ENCODE peak calls at places on chromosomes 6 and 20, in six cellular contexts. S is neuronal stem cell, A is IMR-90, Y is H1, T is trophoblast cell, I is mesenchymal stem cell. Z is an unnamed sample. For H3K4me1, the result is how much of the 10 kb centered on the place peaks cover.

GRCh38 chr6:17877196-17877889 is 110.1 kb downstream of the KIF13A start:
- DNase-seq in Y (no peak), A (peak), S (no peak), T (no peak), I (no peak), Z (no peak)

GRCh38 chr20:40710608-40711007 is 21.6 kb upstream of the MAFB start:
- DNase-seq in T (no peak), A (no peak), Y (no peak), S (no peak), I (no peak), Z (peak)

GRCh38 chr20:2101057-2101934 is at the start of gene STK35:
- DNase-seq in S (no peak), T (peak), A (no peak), I (no peak), Y (no peak), Z (peak)

GRCh38 chr6:53318429-53318828 is 30.3 kb downstream of the ELOVL5 start:
- DNase-seq in Y (no peak), T (no peak), S (no peak), I (no peak), A (no peak), Z (no peak)

GRCh38 chr20:18737140-18737539 is 76.4 kb upstream of the SCP2D1 start:
- DNase-seq in T (no peak), I (no peak), S (no peak), A (no peak), Y (no peak), Z (no peak)

GRCh38 chr6:29723666-29724588 is 693 bp downstream of the HLA-F start:
- DNase-seq in I (no peak), Y (no peak), T (peak), S (no peak), A (no peak), Z (peak)

GRCh38 chr6:56840467-56841371 is 114.2 kb upstream of the BEND6 start:
- DNase-seq in Y (no peak), A (peak), T (peak), S (no peak), I (peak), Z (no peak)

GRCh38 chr20:57131601-57132391 is 134.6 kb downstream of the BMP7 start:
- DNase-seq in T (no peak), Y (no peak), S (no peak), I (no peak), A (no peak), Z (no peak)

GRCh38 chr6:21603516-21603952 is 10.0 kb downstream of the SOX4 start:
- DNase-seq in A (no peak), Y (no peak), S (no peak), T (no peak), I (no peak), Z (no peak)

GRCh38 chr20:19688031-19688806 is 69.8 kb upstream of the RIN2 start:
- DNase-seq in T (peak), S (no peak), A (peak), I (peak), Y (peak), Z (peak)

GRCh38 chr6:228881-229651 is 63.2 kb upstream of the DUSP22 start:
- DNase-seq in Y (no peak), T (no peak), A (no peak), I (no peak), S (no peak), Z (no peak)

GRCh38 chr20:63177134-63177784 is 38.7 kb downstream of the YTHDF1 start:
- DNase-seq in A (no peak), T (no peak), I (no peak), S (peak), Y (no peak), Z (no peak)

GRCh38 chr20:57109151-57109953 is 157.1 kb downstream of the BMP7 start:
- DNase-seq in A (no peak), T (no peak), Y (no peak), I (no peak), S (no peak), Z (no peak)

GRCh38 chr6:155412335-155412734 is 43.3 kb downstream of the NOX3 start:
- DNase-seq in Y (no peak), S (no peak), I (peak), T (no peak), A (peak), Z (no peak)

GRCh38 chr20:36261389-36262105 is 25.3 kb downstream of the AAR2 start:
- DNase-seq in Y (no peak), A (no peak), S (no peak), I (no peak), T (peak), Z (no peak)

GRCh38 chr6:128118401-128118800 is 217.5 kb upstream of the THEMIS start:
- DNase-seq in T (peak), Y (no peak), A (peak), I (peak), S (no peak), Z (no peak)

GRCh38 chr20:46388945-46389344 is 17.5 kb downstream of the ELMO2 start:
- DNase-seq in T (no peak), S (no peak), Y (no peak), A (no peak), I (no peak), Z (no peak)

GRCh38 chr20:8305449-8305978 is 173.4 kb downstream of the PLCB1 start:
- DNase-seq in Y (peak), I (peak), T (peak), S (peak), A (peak), Z (peak)

GRCh38 chr6:159984268-159984786 is 15.4 kb downstream of the IGF2R start:
- DNase-seq in S (no peak), I (peak), A (peak), T (peak), Y (no peak), Z (no peak)

GRCh38 chr20:62611794-62612193 is 30.5 kb upstream of the SLCO4A1 start:
- DNase-seq in Y (no peak), I (no peak), T (no peak), S (no peak), A (no peak), Z (no peak)

GRCh38 chr6:130296854-130297253 is 69.0 kb upstream of the TMEM200A start:
- DNase-seq in A (no peak), Y (no peak), I (no peak), T (no peak), S (no peak), Z (no peak)

GRCh38 chr6:152356659-152357058 is 280.5 kb downstream of the SYNE1 start:
- DNase-seq in I (peak), S (no peak), A (peak), T (peak), Y (no peak), Z (no peak)

GRCh38 chr6:154297711-154298110 is 58.9 kb downstream of the IPCEF1 start:
- DNase-seq in I (peak), A (no peak), Y (no peak), S (no peak), T (peak), Z (no peak)
- H3K4me1 ChIP-seq in I (under half), A (under half), Y (under half), S (under half), T (under half), Z (under half)

GRCh38 chr6:25508051-25508450 is 144.0 kb upstream of the SCGN start:
- DNase-seq in I (no peak), S (no peak), A (no peak), Y (no peak), T (no peak), Z (no peak)

GRCh38 chr6:25506020-25506419 is 146.0 kb upstream of the SCGN start:
- DNase-seq in Y (no peak), S (no peak), A (no peak), I (no peak), T (no peak), Z (no peak)

GRCh38 chr6:25512560-25512959 is 139.5 kb upstream of the SCGN start:
- DNase-seq in I (no peak), T (no peak), A (no peak), Y (no peak), S (no peak), Z (no peak)

DNA sequence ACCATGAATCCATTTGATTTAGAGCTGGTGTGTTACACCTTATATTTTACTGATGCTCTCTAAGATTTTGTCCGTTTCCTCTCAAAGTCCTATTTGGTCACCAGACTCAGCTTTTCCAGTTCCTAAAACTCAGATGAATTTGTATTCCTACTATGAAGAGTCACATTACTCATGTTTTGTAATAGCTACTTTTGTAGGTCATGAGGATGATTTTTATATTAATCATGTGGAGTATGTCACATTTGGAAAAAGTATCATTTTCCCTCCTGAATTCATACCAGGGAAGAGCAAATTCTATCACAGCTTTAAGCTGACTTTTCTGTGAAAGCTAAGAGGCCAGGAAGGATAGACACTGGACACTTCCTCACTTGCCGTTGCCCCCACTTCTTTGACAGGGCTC is 140.6 kb upstream of the SCGN start:
- DNase-seq in A (no peak), S (no peak), I (no peak), Y (no peak), T (no peak), Z (no peak)
- H3K27ac ChIP-seq in A (no peak), S (no peak), I (no peak), Y (no peak), T (no peak), Z (no peak)

DNA sequence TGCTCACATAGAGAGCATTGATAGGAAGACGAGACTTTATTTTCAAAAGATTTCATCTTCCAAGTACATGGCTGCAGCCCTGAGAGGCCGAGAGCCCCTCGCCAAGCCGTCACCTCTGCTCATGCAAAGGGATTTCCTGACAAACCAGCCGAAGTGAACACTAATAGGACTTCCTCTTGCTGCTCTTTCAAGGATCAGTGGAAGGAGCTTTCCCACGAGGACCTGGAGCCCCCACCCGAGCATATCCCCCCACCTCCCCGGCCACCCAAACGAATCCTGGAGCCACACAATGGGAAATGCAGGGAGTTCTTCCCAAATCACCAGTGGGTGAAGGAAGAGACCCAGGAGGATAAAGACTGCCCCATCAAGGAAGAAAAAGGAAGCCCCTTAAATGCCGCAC is 69.3 kb downstream of the PTPN1 start:
- DNase-seq in A (no peak), Y (no peak), T (no peak), S (no peak), I (no peak), Z (no peak)
- H3K14ac ChIP-seq in A (no peak), Y (no peak), T (no peak), S (no peak), I (no peak), Z (no peak)

GRCh38 chr6:158051968-158052367 is 70.3 kb downstream of the SYNJ2 start:
- DNase-seq in I (no peak), Y (no peak), S (no peak), T (no peak), A (no peak), Z (no peak)
- H3K4me1 ChIP-seq in I (under half), Y (under half), S (under half), T (under half), A (under half), Z (under half)

Z was measured in H9.